ENCODE peak calls at places on chromosomes 6 and 20, in seven cellular contexts. One of them, this sample, is unnamed.

GRCh38 chr20:39210331-39211074 is 248.4 kb downstream of the DHX35 start:
- DNase-seq in CD4-positive, alpha-beta memory T cell: no peak
- DNase-seq in substantia nigra: no peak
- DNase-seq in CD4-positive, alpha-beta T cell: no peak
- DNase-seq in uterus: no peak
- DNase-seq in cardiac muscle cell: peak; percentile 6
- DNase-seq in left ventricle myocardium inferior: no peak
- DNase-seq in this sample: no peak

GRCh38 chr6:111692327-111693164 is 86.9 kb upstream of the TRAF3IP2 start:
- DNase-seq in cardiac muscle cell: no peak
- DNase-seq in CD4-positive, alpha-beta memory T cell: no peak
- DNase-seq in left ventricle myocardium inferior: no peak
- DNase-seq in substantia nigra: peak; percentile 23
- DNase-seq in uterus: no peak
- DNase-seq in CD4-positive, alpha-beta T cell: no peak
- DNase-seq in this sample: no peak

GRCh38 chr6:7721654-7722053 is 4.2 kb upstream of the BMP6 start:
- DNase-seq in substantia nigra: no peak
- DNase-seq in CD4-positive, alpha-beta T cell: no peak
- DNase-seq in cardiac muscle cell: no peak
- DNase-seq in left ventricle myocardium inferior: no peak
- DNase-seq in uterus: no peak
- DNase-seq in CD4-positive, alpha-beta memory T cell: no peak
- DNase-seq in this sample: no peak

GRCh38 chr20:45359406-45360148 is 3.4 kb upstream of the SYS1 start:
- DNase-seq in cardiac muscle cell: no peak
- DNase-seq in uterus: peak; percentile 65
- DNase-seq in substantia nigra: no peak
- DNase-seq in left ventricle myocardium inferior: no peak
- DNase-seq in CD4-positive, alpha-beta T cell: no peak
- DNase-seq in CD4-positive, alpha-beta memory T cell: no peak
- DNase-seq in this sample: no peak

GRCh38 chr20:46240065-46240464 is 68.2 kb downstream of the CDH22 start:
- DNase-seq in left ventricle myocardium inferior: no peak
- DNase-seq in CD4-positive, alpha-beta memory T cell: no peak
- DNase-seq in uterus: no peak
- DNase-seq in CD4-positive, alpha-beta T cell: no peak
- DNase-seq in substantia nigra: no peak
- DNase-seq in cardiac muscle cell: no peak
- DNase-seq in this sample: no peak

GRCh38 chr6:155272353-155273222 is 8.8 kb downstream of the CLDN20 start:
- DNase-seq in CD4-positive, alpha-beta T cell: no peak
- DNase-seq in left ventricle myocardium inferior: no peak
- DNase-seq in substantia nigra: no peak
- DNase-seq in uterus: peak; percentile 56
- DNase-seq in CD4-positive, alpha-beta memory T cell: no peak
- DNase-seq in cardiac muscle cell: no peak
- DNase-seq in this sample: no peak

GRCh38 chr6:13853871-13854270 is 39.5 kb upstream of the MCUR1 start:
- DNase-seq in substantia nigra: no peak
- DNase-seq in CD4-positive, alpha-beta T cell: no peak
- DNase-seq in uterus: no peak
- DNase-seq in CD4-positive, alpha-beta memory T cell: no peak
- DNase-seq in left ventricle myocardium inferior: no peak
- DNase-seq in cardiac muscle cell: no peak
- DNase-seq in this sample: no peak

GRCh38 chr20:32539817-32540675 is 45.1 kb downstream of the NOL4L start:
- DNase-seq in CD4-positive, alpha-beta T cell: peak; percentile 64
- DNase-seq in left ventricle myocardium inferior: no peak
- DNase-seq in cardiac muscle cell: no peak
- DNase-seq in CD4-positive, alpha-beta memory T cell: peak; percentile 73
- DNase-seq in substantia nigra: no peak
- DNase-seq in uterus: no peak
- DNase-seq in this sample: peak; percentile 81

GRCh38 chr20:19260412-19261090 is 48.1 kb downstream of the SLC24A3 start:
- DNase-seq in cardiac muscle cell: no peak
- DNase-seq in left ventricle myocardium inferior: no peak
- DNase-seq in CD4-positive, alpha-beta T cell: no peak
- DNase-seq in CD4-positive, alpha-beta memory T cell: no peak
- DNase-seq in substantia nigra: no peak
- DNase-seq in uterus: no peak
- DNase-seq in this sample: no peak

GRCh38 chr6:139981810-139982550 is 607.5 kb upstream of the CITED2 start:
- DNase-seq in cardiac muscle cell: peak; percentile 82
- DNase-seq in uterus: no peak
- DNase-seq in CD4-positive, alpha-beta T cell: no peak
- DNase-seq in substantia nigra: no peak
- DNase-seq in left ventricle myocardium inferior: no peak
- DNase-seq in CD4-positive, alpha-beta memory T cell: no peak
- DNase-seq in this sample: no peak

GRCh38 chr20:11217322-11217989 is 543.7 kb upstream of the JAG1 start:
- DNase-seq in uterus: no peak
- DNase-seq in substantia nigra: no peak
- DNase-seq in CD4-positive, alpha-beta memory T cell: no peak
- DNase-seq in cardiac muscle cell: no peak
- DNase-seq in CD4-positive, alpha-beta T cell: no peak
- DNase-seq in left ventricle myocardium inferior: no peak
- DNase-seq in this sample: no peak

GRCh38 chr20:44728835-44729342 is 13.7 kb downstream of the CCN5 start:
- DNase-seq in uterus: no peak
- DNase-seq in CD4-positive, alpha-beta T cell: no peak
- DNase-seq in CD4-positive, alpha-beta memory T cell: no peak
- DNase-seq in cardiac muscle cell: no peak
- DNase-seq in substantia nigra: peak; percentile 15
- DNase-seq in left ventricle myocardium inferior: peak; percentile 64
- DNase-seq in this sample: no peak

GRCh38 chr6:90428514-90428913 is 131.9 kb upstream of the BACH2 start:
- DNase-seq in cardiac muscle cell: no peak
- DNase-seq in substantia nigra: no peak
- DNase-seq in CD4-positive, alpha-beta memory T cell: no peak
- DNase-seq in CD4-positive, alpha-beta T cell: no peak
- DNase-seq in left ventricle myocardium inferior: no peak
- DNase-seq in uterus: no peak
- DNase-seq in this sample: no peak

GRCh38 chr6:110181131-110182027 is 1.2 kb downstream of the CDC40 start:
- DNase-seq in left ventricle myocardium inferior: no peak
- DNase-seq in CD4-positive, alpha-beta memory T cell: no peak
- DNase-seq in cardiac muscle cell: no peak
- DNase-seq in uterus: no peak
- DNase-seq in CD4-positive, alpha-beta T cell: no peak
- DNase-seq in substantia nigra: no peak
- DNase-seq in this sample: no peak
- H3K27ac ChIP-seq in left ventricle myocardium inferior: peak overlapping the region; percentile 91
- H3K27ac ChIP-seq in CD4-positive, alpha-beta memory T cell: peak overlapping the region; percentile 88
- H3K27ac ChIP-seq in cardiac muscle cell: no peak overlapping the region
- H3K27ac ChIP-seq in uterus: no peak overlapping the region
- H3K27ac ChIP-seq in CD4-positive, alpha-beta T cell: no peak overlapping the region
- H3K27ac ChIP-seq in substantia nigra: no peak overlapping the region
- H3K27ac ChIP-seq in this sample: no peak overlapping the region

GRCh38 chr20:53925651-53926401 is 144.6 kb downstream of the BCAS1 start:
- DNase-seq in uterus: no peak
- DNase-seq in substantia nigra: no peak
- DNase-seq in CD4-positive, alpha-beta T cell: no peak
- DNase-seq in CD4-positive, alpha-beta memory T cell: no peak
- DNase-seq in left ventricle myocardium inferior: no peak
- DNase-seq in cardiac muscle cell: no peak
- DNase-seq in this sample: no peak

GRCh38 chr20:53921443-53921973 is 148.9 kb downstream of the BCAS1 start:
- DNase-seq in uterus: no peak
- DNase-seq in left ventricle myocardium inferior: no peak
- DNase-seq in CD4-positive, alpha-beta memory T cell: no peak
- DNase-seq in CD4-positive, alpha-beta T cell: no peak
- DNase-seq in cardiac muscle cell: no peak
- DNase-seq in substantia nigra: no peak
- DNase-seq in this sample: no peak

GRCh38 chr20:53922901-53923314 is 147.5 kb downstream of the BCAS1 start:
- DNase-seq in left ventricle myocardium inferior: no peak
- DNase-seq in substantia nigra: no peak
- DNase-seq in CD4-positive, alpha-beta T cell: no peak
- DNase-seq in CD4-positive, alpha-beta memory T cell: no peak
- DNase-seq in uterus: no peak
- DNase-seq in cardiac muscle cell: no peak
- DNase-seq in this sample: no peak

GRCh38 chr20:53926428-53927028 is 143.9 kb downstream of the BCAS1 start:
- DNase-seq in cardiac muscle cell: no peak
- DNase-seq in substantia nigra: no peak
- DNase-seq in CD4-positive, alpha-beta memory T cell: no peak
- DNase-seq in left ventricle myocardium inferior: no peak
- DNase-seq in CD4-positive, alpha-beta T cell: no peak
- DNase-seq in uterus: no peak
- DNase-seq in this sample: no peak

DNA sequence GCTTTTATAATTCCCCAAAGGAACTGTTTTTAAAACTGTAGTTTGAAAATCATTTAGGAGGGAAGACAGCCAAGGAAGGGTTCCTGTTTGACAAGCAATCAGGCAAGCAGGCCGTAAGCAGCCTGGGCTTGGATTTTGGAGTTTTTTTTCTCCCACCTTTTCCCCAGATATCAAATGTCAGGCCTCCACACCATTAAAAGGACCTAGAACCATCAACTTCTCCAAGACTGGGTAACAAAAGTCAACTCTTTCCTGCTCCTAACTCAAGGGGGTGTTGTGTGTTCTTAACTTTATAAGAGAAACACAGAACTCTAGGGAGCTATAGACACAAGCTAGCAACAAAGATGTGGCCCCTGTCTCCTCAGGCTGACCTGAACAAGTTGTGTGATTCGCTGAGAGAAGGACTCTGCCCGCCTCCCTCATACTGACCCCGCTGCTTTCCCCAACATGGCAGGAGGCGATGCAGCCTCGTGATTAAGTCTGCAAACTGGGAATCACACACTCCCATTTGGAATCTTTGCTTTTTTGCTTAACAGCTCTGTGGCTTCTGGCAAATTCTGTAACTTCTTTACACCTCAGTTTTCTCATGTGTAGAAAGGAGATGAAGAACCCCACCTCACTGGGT is 146.5 kb downstream of the BCAS1 start:
- DNase-seq in substantia nigra: no peak
- DNase-seq in uterus: no peak
- DNase-seq in CD4-positive, alpha-beta memory T cell: no peak
- DNase-seq in CD4-positive, alpha-beta T cell: no peak
- DNase-seq in left ventricle myocardium inferior: no peak
- DNase-seq in cardiac muscle cell: no peak
- DNase-seq in this sample: no peak
- H3K27ac ChIP-seq in substantia nigra: no peak overlapping the region
- H3K27ac ChIP-seq in uterus: peak overlapping the region; percentile 65
- H3K27ac ChIP-seq in CD4-positive, alpha-beta memory T cell: no peak overlapping the region
- H3K27ac ChIP-seq in CD4-positive, alpha-beta T cell: no peak overlapping the region
- H3K27ac ChIP-seq in left ventricle myocardium inferior: peak overlapping the region; percentile 63
- H3K27ac ChIP-seq in cardiac muscle cell: no peak overlapping the region
- H3K27ac ChIP-seq in this sample: no peak overlapping the region

GRCh38 chr6:26223213-26223612 is 136.0 kb downstream of the HFE start:
- DNase-seq in CD4-positive, alpha-beta T cell: no peak
- DNase-seq in substantia nigra: no peak
- DNase-seq in left ventricle myocardium inferior: no peak
- DNase-seq in CD4-positive, alpha-beta memory T cell: no peak
- DNase-seq in cardiac muscle cell: peak; percentile 42
- DNase-seq in uterus: no peak
- DNase-seq in this sample: no peak

GRCh38 chr6:26224547-26224912 is 137.3 kb downstream of the HFE start:
- DNase-seq in uterus: no peak
- DNase-seq in CD4-positive, alpha-beta memory T cell: no peak
- DNase-seq in CD4-positive, alpha-beta T cell: no peak
- DNase-seq in substantia nigra: no peak
- DNase-seq in cardiac muscle cell: no peak
- DNase-seq in left ventricle myocardium inferior: no peak
- DNase-seq in this sample: no peak

GRCh38 chr6:26223677-26224546 is 136.7 kb downstream of the HFE start:
- DNase-seq in substantia nigra: peak; percentile 24
- DNase-seq in CD4-positive, alpha-beta T cell: peak; percentile 56
- DNase-seq in left ventricle myocardium inferior: peak; percentile 50
- DNase-seq in CD4-positive, alpha-beta memory T cell: peak; percentile 87
- DNase-seq in uterus: peak; percentile 80
- DNase-seq in cardiac muscle cell: peak; percentile 93
- DNase-seq in this sample: peak; percentile 59

GRCh38 chr6:26225848-26226590 is 138.8 kb downstream of the HFE start:
- DNase-seq in uterus: no peak
- DNase-seq in substantia nigra: no peak
- DNase-seq in CD4-positive, alpha-beta memory T cell: no peak
- DNase-seq in CD4-positive, alpha-beta T cell: no peak
- DNase-seq in cardiac muscle cell: peak; percentile 20
- DNase-seq in left ventricle myocardium inferior: no peak
- DNase-seq in this sample: no peak

DNA sequence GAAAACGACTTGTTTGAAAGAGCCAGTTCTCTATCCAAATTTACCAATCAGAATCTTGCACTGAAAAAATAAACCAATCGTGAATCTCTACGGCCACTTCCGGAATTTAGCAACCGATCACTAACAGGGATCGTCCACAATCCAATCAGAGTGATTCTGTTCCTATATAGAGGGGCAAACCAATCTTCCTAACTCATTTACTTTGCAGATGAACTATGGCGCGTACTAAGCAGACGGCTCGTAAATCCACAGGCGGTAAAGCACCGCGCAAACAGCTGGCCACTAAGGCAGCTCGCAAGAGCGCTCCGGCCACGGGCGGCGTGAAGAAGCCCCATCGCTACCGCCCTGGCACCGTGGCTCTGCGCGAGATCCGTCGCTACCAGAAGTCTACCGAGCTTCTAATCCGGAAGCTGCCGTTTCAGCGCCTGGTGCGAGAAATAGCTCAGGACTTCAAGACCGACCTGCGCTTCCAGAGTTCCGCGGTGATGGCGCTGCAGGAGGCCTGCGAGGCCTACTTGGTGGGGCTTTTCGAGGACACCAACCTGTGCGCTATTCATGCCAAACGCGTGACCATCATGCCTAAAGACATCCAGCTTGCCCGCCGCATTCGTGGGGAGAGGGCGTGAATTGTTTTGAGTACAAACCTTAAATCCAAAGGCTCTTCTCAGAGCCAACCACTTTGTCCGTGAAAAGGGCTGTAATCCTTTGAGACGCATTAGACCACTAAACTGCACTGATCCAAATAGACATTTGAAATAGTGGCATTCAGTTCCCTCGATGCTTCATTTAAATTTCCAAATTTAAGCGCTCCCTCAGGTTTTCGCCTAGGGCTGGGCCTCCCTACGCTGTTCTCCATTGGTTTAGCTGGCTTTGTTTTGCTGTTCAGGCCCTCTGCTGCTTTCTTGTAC is 138.0 kb downstream of the HFE start:
- DNase-seq in left ventricle myocardium inferior: no peak
- DNase-seq in CD4-positive, alpha-beta memory T cell: peak; percentile 23
- DNase-seq in substantia nigra: no peak
- DNase-seq in cardiac muscle cell: peak; percentile 90
- DNase-seq in CD4-positive, alpha-beta T cell: no peak
- DNase-seq in uterus: no peak
- DNase-seq in this sample: no peak
- H3K27ac ChIP-seq in left ventricle myocardium inferior: peak overlapping the region; percentile 91
- H3K27ac ChIP-seq in CD4-positive, alpha-beta memory T cell: peak overlapping the region; percentile 69
- H3K27ac ChIP-seq in substantia nigra: peak overlapping the region; percentile 38
- H3K27ac ChIP-seq in cardiac muscle cell: peak overlapping the region; percentile 99
- H3K27ac ChIP-seq in CD4-positive, alpha-beta T cell: peak overlapping the region; percentile 72
- H3K27ac ChIP-seq in uterus: peak overlapping the region; percentile 86
- H3K27ac ChIP-seq in this sample: peak overlapping the region; percentile 76

DNA sequence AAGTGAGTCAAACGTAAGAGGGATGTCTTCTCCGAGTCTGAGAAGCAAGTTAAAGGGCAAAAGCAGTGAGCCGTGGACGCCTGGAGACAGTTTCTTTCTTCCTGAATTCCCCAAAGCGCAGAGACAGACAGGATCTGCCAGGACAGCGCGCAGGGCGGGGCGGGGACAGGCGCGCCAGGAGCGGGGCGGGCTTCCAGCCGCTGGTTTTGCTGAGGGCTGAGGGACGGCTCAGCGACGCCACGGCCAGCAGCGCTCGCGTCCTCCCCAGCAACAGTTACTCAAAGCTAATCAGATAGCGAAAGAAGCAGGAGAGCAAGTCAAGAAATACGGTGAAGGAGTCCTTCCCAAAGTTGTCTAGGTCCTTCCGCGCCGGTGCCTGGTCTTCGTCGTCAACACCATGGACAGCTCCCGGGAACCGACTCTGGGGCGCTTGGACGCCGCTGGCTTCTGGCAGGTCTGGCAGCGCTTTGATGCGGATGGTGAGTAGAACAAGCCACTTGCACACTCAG is at the start of gene SCGN:
- DNase-seq in CD4-positive, alpha-beta T cell: peak; percentile 14
- DNase-seq in left ventricle myocardium inferior: peak; percentile 60
- DNase-seq in substantia nigra: peak; percentile 4
- DNase-seq in uterus: no peak
- DNase-seq in cardiac muscle cell: peak; percentile 91
- DNase-seq in CD4-positive, alpha-beta memory T cell: peak; percentile 30
- DNase-seq in this sample: no peak
- H3K27ac ChIP-seq in CD4-positive, alpha-beta T cell: no peak within 1 kb of the TSS
- H3K27ac ChIP-seq in left ventricle myocardium inferior: no peak within 1 kb of the TSS
- H3K27ac ChIP-seq in substantia nigra: no peak within 1 kb of the TSS
- H3K27ac ChIP-seq in uterus: no peak within 1 kb of the TSS
- H3K27ac ChIP-seq in cardiac muscle cell: no peak within 1 kb of the TSS
- H3K27ac ChIP-seq in CD4-positive, alpha-beta memory T cell: no peak within 1 kb of the TSS
- H3K27ac ChIP-seq in this sample: no peak within 1 kb of the TSS

This sample was measured in CD8-positive, alpha-beta T cell.